ENCODE peak calls at places on chromosomes 6 and 20, in seven cellular contexts. S is amniotic epithelial cell; U is glutamatergic neuron; C is cardiac fibroblast; H is activated T-helper 1 cell treated with anti-CD3 and anti-CD28 coated beads, Interleukin-2, amount 50 U/mL, for 16 hours; G is retina; P is amniotic stem cell. D is an unnamed sample.

GRCh38 chr6:142945446-142946180 is 637 bp upstream of the HIVEP2 start:
- DNase-seq in S (no peak), U (peak), C (no peak), H (peak), G (no peak), P (peak), D (no peak)

GRCh38 chr6:1070085-1070521 is 241.8 kb upstream of the FOXQ1 start:
- DNase-seq in S (peak), U (no peak), C (no peak), H (no peak), G (no peak), P (no peak), D (no peak)

GRCh38 chr6:167746377-167747151 is 80.1 kb upstream of the AFDN start:
- DNase-seq in S (no peak), U (no peak), C (no peak), H (no peak), G (no peak), P (no peak), D (no peak)

GRCh38 chr20:36173451-36173933 is 19.0 kb downstream of the EPB41L1 start:
- DNase-seq in S (no peak), U (peak), C (peak), H (no peak), G (peak), P (no peak), D (no peak)

GRCh38 chr20:58397429-58397828 is 8.4 kb downstream of the VAPB start:
- DNase-seq in S (no peak), U (no peak), C (no peak), H (no peak), G (no peak), P (no peak), D (no peak)

GRCh38 chr6:79810153-79810806 is 137.1 kb downstream of the ELOVL4 start:
- DNase-seq in S (no peak), U (peak), C (no peak), H (no peak), G (peak), P (no peak), D (no peak)

GRCh38 chr20:4509825-4510522 is 211.7 kb upstream of the PRND start:
- DNase-seq in S (no peak), U (no peak), C (no peak), H (no peak), G (no peak), P (no peak), D (no peak)

GRCh38 chr6:38413097-38413800 is 226.5 kb downstream of the BTBD9 start:
- DNase-seq in S (no peak), U (no peak), C (peak), H (no peak), G (no peak), P (no peak), D (no peak)

GRCh38 chr6:139742671-139743070 is 368.2 kb upstream of the CITED2 start:
- DNase-seq in S (no peak), U (no peak), C (no peak), H (no peak), G (no peak), P (no peak), D (no peak)

D was measured in HCT116.